ENCODE peak calls at places on chromosomes 11 and 22, in seven cellular contexts. One of them, this sample, is unnamed.

GRCh38 chr11:102843474-102843873 is at the start of gene MMP3:
- DNase-seq in left colon: no peak
- DNase-seq in Ammon's horn: no peak
- DNase-seq in astrocyte of the cerebellum: no peak
- DNase-seq in naive B cell: no peak
- DNase-seq in LNCaP clone FGC: no peak
- DNase-seq in Kasumi-1: no peak
- DNase-seq in this sample: no peak

GRCh38 chr11:47917643-47918369 is 62.6 kb upstream of the PTPRJ start:
- DNase-seq in left colon: peak
- DNase-seq in Ammon's horn: peak
- DNase-seq in naive B cell: peak
- DNase-seq in Kasumi-1: peak
- DNase-seq in astrocyte of the cerebellum: no peak
- DNase-seq in LNCaP clone FGC: no peak
- DNase-seq in this sample: no peak

GRCh38 chr11:46961041-46961440 is 24.5 kb downstream of the CSTPP1 start:
- DNase-seq in Ammon's horn: no peak
- DNase-seq in Kasumi-1: no peak
- DNase-seq in naive B cell: no peak
- DNase-seq in LNCaP clone FGC: no peak
- DNase-seq in left colon: no peak
- DNase-seq in astrocyte of the cerebellum: no peak
- DNase-seq in this sample: no peak

GRCh38 chr11:76288166-76288978 is 82.1 kb upstream of the WNT11 start:
- DNase-seq in naive B cell: no peak
- DNase-seq in LNCaP clone FGC: no peak
- DNase-seq in Kasumi-1: peak
- DNase-seq in astrocyte of the cerebellum: no peak
- DNase-seq in Ammon's horn: no peak
- DNase-seq in left colon: no peak
- DNase-seq in this sample: no peak

GRCh38 chr11:34996958-34997357 is 80.5 kb downstream of the PDHX start:
- DNase-seq in left colon: no peak
- DNase-seq in Kasumi-1: no peak
- DNase-seq in naive B cell: no peak
- DNase-seq in Ammon's horn: no peak
- DNase-seq in astrocyte of the cerebellum: no peak
- DNase-seq in LNCaP clone FGC: no peak
- DNase-seq in this sample: no peak

GRCh38 chr11:113773092-113773415 is 438 bp downstream of the ZW10 start:
- DNase-seq in Kasumi-1: no peak
- DNase-seq in astrocyte of the cerebellum: no peak
- DNase-seq in LNCaP clone FGC: no peak
- DNase-seq in naive B cell: no peak
- DNase-seq in left colon: no peak
- DNase-seq in Ammon's horn: peak
- DNase-seq in this sample: no peak

GRCh38 chr11:125214466-125215204 is 50.1 kb downstream of the PKNOX2 start:
- DNase-seq in naive B cell: no peak
- DNase-seq in Ammon's horn: no peak
- DNase-seq in Kasumi-1: no peak
- DNase-seq in left colon: no peak
- DNase-seq in astrocyte of the cerebellum: no peak
- DNase-seq in LNCaP clone FGC: no peak
- DNase-seq in this sample: no peak

GRCh38 chr11:60469723-60470122 is 14.1 kb downstream of the MS4A1 start:
- DNase-seq in Kasumi-1: no peak
- DNase-seq in astrocyte of the cerebellum: no peak
- DNase-seq in naive B cell: no peak
- DNase-seq in LNCaP clone FGC: no peak
- DNase-seq in Ammon's horn: no peak
- DNase-seq in left colon: no peak
- DNase-seq in this sample: no peak

GRCh38 chr11:73004088-73004487 is 138.0 kb downstream of the FCHSD2 start:
- DNase-seq in Kasumi-1: no peak
- DNase-seq in Ammon's horn: no peak
- DNase-seq in left colon: no peak
- DNase-seq in naive B cell: no peak
- DNase-seq in LNCaP clone FGC: no peak
- DNase-seq in astrocyte of the cerebellum: no peak
- DNase-seq in this sample: no peak

GRCh38 chr11:118295199-118295598 is 9.3 kb upstream of the CD3E start:
- DNase-seq in naive B cell: no peak
- DNase-seq in Kasumi-1: no peak
- DNase-seq in LNCaP clone FGC: no peak
- DNase-seq in Ammon's horn: no peak
- DNase-seq in astrocyte of the cerebellum: no peak
- DNase-seq in left colon: no peak
- DNase-seq in this sample: no peak

GRCh38 chr11:75272391-75272790 is 31.8 kb downstream of the TPBGL start:
- DNase-seq in naive B cell: no peak
- DNase-seq in astrocyte of the cerebellum: no peak
- DNase-seq in left colon: peak
- DNase-seq in LNCaP clone FGC: no peak
- DNase-seq in Kasumi-1: no peak
- DNase-seq in Ammon's horn: no peak
- DNase-seq in this sample: no peak

GRCh38 chr11:57476883-57477506 is 16.7 kb downstream of the RTN4RL2 start:
- DNase-seq in Ammon's horn: no peak
- DNase-seq in LNCaP clone FGC: no peak
- DNase-seq in astrocyte of the cerebellum: no peak
- DNase-seq in left colon: peak
- DNase-seq in naive B cell: peak
- DNase-seq in Kasumi-1: peak
- DNase-seq in this sample: no peak

GRCh38 chr11:123587044-123587443 is 67.4 kb downstream of the SCN3B start:
- DNase-seq in naive B cell: no peak
- DNase-seq in Kasumi-1: no peak
- DNase-seq in Ammon's horn: no peak
- DNase-seq in astrocyte of the cerebellum: no peak
- DNase-seq in left colon: no peak
- DNase-seq in LNCaP clone FGC: no peak
- DNase-seq in this sample: no peak

GRCh38 chr11:61739413-61739812 is 13.0 kb upstream of the MYRF start:
- DNase-seq in Ammon's horn: no peak
- DNase-seq in naive B cell: no peak
- DNase-seq in Kasumi-1: no peak
- DNase-seq in astrocyte of the cerebellum: no peak
- DNase-seq in left colon: no peak
- DNase-seq in LNCaP clone FGC: no peak
- DNase-seq in this sample: no peak

GRCh38 chr11:92253945-92254344 is 29.3 kb downstream of the FAT3 start:
- DNase-seq in astrocyte of the cerebellum: no peak
- DNase-seq in left colon: no peak
- DNase-seq in Ammon's horn: no peak
- DNase-seq in naive B cell: no peak
- DNase-seq in Kasumi-1: peak
- DNase-seq in LNCaP clone FGC: no peak
- DNase-seq in this sample: no peak

GRCh38 chr11:69159153-69159850 is 3.6 kb downstream of the SMIM38 start:
- DNase-seq in Ammon's horn: no peak
- DNase-seq in Kasumi-1: no peak
- DNase-seq in astrocyte of the cerebellum: no peak
- DNase-seq in LNCaP clone FGC: no peak
- DNase-seq in left colon: no peak
- DNase-seq in naive B cell: no peak
- DNase-seq in this sample: no peak

GRCh38 chr22:36022697-36023096 is 5.9 kb downstream of the RBFOX2 start:
- DNase-seq in Kasumi-1: no peak
- DNase-seq in astrocyte of the cerebellum: no peak
- DNase-seq in left colon: no peak
- DNase-seq in Ammon's horn: no peak
- DNase-seq in LNCaP clone FGC: no peak
- DNase-seq in naive B cell: no peak
- DNase-seq in this sample: no peak

This sample was measured in stimulated activated naive CD4-positive, alpha-beta T cell treated with Interleukin-2 at 50 U/mL for 16 hours.